ENCODE peak calls at places on chromosomes 3 and 15, in ten cellular contexts. R is HTR-8/SVneo; Y is endothelial cell; T is NCI-H187; K is H9; P is stimulated activated CD4-positive, alpha-beta T cell treated with anti-CD3 and anti-CD28 coated beads, Interleukin-12 subunit alpha, Interleukin-12 subunit beta, amount 100 ng/mL, for 4 hours; L is pulmonary artery endothelial cell; X is substantia nigra; N is fibroblast of pulmonary artery; C is NCI-H510A. I is an unnamed sample.
A peak's percentile ranks its signal among the peaks of the same experiment; 100 is the strongest.

GRCh38 chr3:115062009-115062408 is 85.1 kb downstream of the ZBTB20 start:
- DNase-seq in K (no peak), X (peak; percentile 84), N (no peak), C (no peak), Y (no peak), P (no peak), T (no peak), L (no peak), R (no peak), I (no peak)

GRCh38 chr3:180922242-180922641 is 9.8 kb downstream of the FXR1 start:
- DNase-seq in N (no peak), C (no peak), T (no peak), P (no peak), R (no peak), Y (no peak), L (no peak), X (no peak), K (no peak), I (no peak)

GRCh38 chr3:113698891-113699465 is 2.5 kb upstream of the USF3 start:
- DNase-seq in X (no peak), C (no peak), L (no peak), P (no peak), T (no peak), N (peak; percentile 14), K (peak; percentile 64), R (no peak), Y (peak; percentile 7), I (no peak)

GRCh38 chr15:70062321-70062956 is 35.3 kb downstream of the TLE3 start:
- DNase-seq in P (no peak), X (peak; percentile 70), R (no peak), K (no peak), L (no peak), C (peak; percentile 55), Y (no peak), N (peak; percentile 88), T (peak; percentile 95), I (no peak)

GRCh38 chr3:30779686-30780287 is 114.7 kb downstream of the GADL1 start:
- DNase-seq in C (no peak), P (no peak), X (no peak), N (peak; percentile 61), R (no peak), T (no peak), Y (peak; percentile 56), L (no peak), K (peak; percentile 42), I (peak; percentile 12)

GRCh38 chr15:97961067-97961954 is 808 bp downstream of the ARRDC4 start:
- DNase-seq in P (peak; percentile 4), C (peak; percentile 7), X (no peak), R (no peak), N (peak; percentile 20), T (no peak), K (peak; percentile 70), Y (peak; percentile 18), L (no peak), I (no peak)

GRCh38 chr3:24180616-24181015 is 235.5 kb downstream of the NR1D2 start:
- DNase-seq in L (no peak), P (no peak), N (no peak), C (no peak), K (no peak), Y (no peak), T (no peak), X (no peak), R (no peak), I (no peak)

GRCh38 chr3:43144811-43145490 is 39.1 kb upstream of the POMGNT2 start:
- DNase-seq in X (no peak), L (peak; percentile 15), P (no peak), N (peak; percentile 83), R (no peak), K (no peak), C (no peak), T (no peak), Y (no peak), I (no peak)

GRCh38 chr3:191982481-191982880 is 521.5 kb downstream of the PYDC2 start:
- DNase-seq in P (no peak), L (no peak), R (no peak), N (no peak), T (no peak), C (no peak), Y (no peak), X (no peak), K (no peak), I (no peak)

GRCh38 chr3:112376996-112377395 is 44.0 kb downstream of the CD200 start:
- DNase-seq in C (no peak), R (no peak), K (no peak), L (peak; percentile 67), Y (no peak), T (no peak), P (no peak), N (peak; percentile 73), X (no peak), I (no peak)

GRCh38 chr15:72483279-72483678 is 9.1 kb downstream of the ARIH1 start:
- DNase-seq in C (no peak), P (no peak), L (no peak), Y (no peak), R (no peak), X (no peak), N (no peak), T (no peak), K (no peak), I (no peak)

GRCh38 chr3:47766186-47766585 is 15.5 kb downstream of the SMARCC1 start:
- DNase-seq in R (no peak), Y (no peak), N (no peak), P (no peak), L (no peak), X (no peak), T (no peak), C (no peak), K (no peak), I (no peak)

GRCh38 chr3:15099364-15100098 is 583 bp upstream of the RBSN start:
- DNase-seq in X (no peak), Y (no peak), C (no peak), K (no peak), N (no peak), L (no peak), R (no peak), T (no peak), P (no peak), I (no peak)

GRCh38 chr3:52978109-52978754 is 67.6 kb downstream of the SFMBT1 start:
- DNase-seq in T (no peak), P (no peak), R (no peak), X (no peak), N (no peak), L (no peak), C (no peak), K (no peak), Y (no peak), I (no peak)

GRCh38 chr15:44092221-44092620 is 102.8 kb downstream of the FRMD5 start:
- DNase-seq in T (no peak), P (no peak), R (no peak), C (no peak), L (no peak), K (no peak), Y (no peak), X (no peak), N (peak; percentile 74), I (no peak)

GRCh38 chr15:26037369-26037768 is 174.2 kb upstream of the ATP10A start:
- DNase-seq in N (no peak), K (no peak), X (no peak), P (no peak), L (no peak), R (no peak), T (no peak), Y (no peak), C (no peak), I (no peak)

GRCh38 chr3:40387001-40387894 is at the start of gene ENTPD3:
- DNase-seq in N (no peak), X (no peak), L (no peak), C (peak; percentile 33), R (no peak), T (no peak), P (peak; percentile 29), Y (peak; percentile 45), K (peak; percentile 83), I (peak; percentile 17)

GRCh38 chr3:160225181-160226025 is at the start of gene C3orf80:
- DNase-seq in P (peak; percentile 37), R (peak; percentile 46), X (no peak), T (no peak), K (peak; percentile 78), Y (peak; percentile 56), C (peak; percentile 62), N (peak; percentile 36), L (no peak), I (no peak)

GRCh38 chr3:172153335-172153861 is 114.0 kb downstream of the FNDC3B start:
- DNase-seq in K (no peak), T (no peak), X (peak; percentile 71), L (peak; percentile 95), Y (peak; percentile 67), P (peak; percentile 25), R (peak; percentile 79), N (peak; percentile 98), C (no peak), I (no peak)

GRCh38 chr3:120512655-120513054 is 61.9 kb upstream of the FSTL1 start:
- DNase-seq in N (no peak), R (no peak), K (no peak), C (no peak), P (no peak), T (no peak), L (no peak), Y (no peak), X (no peak), I (no peak)

GRCh38 chr3:116770815-116771450 is 61.4 kb downstream of the TUSC7 start:
- DNase-seq in T (peak; percentile 33), P (peak; percentile 4), N (peak; percentile 85), L (peak; percentile 60), C (peak; percentile 16), X (peak; percentile 69), Y (peak; percentile 82), R (peak; percentile 17), K (peak; percentile 81), I (peak; percentile 56)

GRCh38 chr15:26729030-26729429 is 43.8 kb downstream of the GABRB3 start:
- DNase-seq in L (no peak), Y (no peak), P (no peak), X (no peak), T (no peak), K (no peak), C (no peak), R (no peak), N (no peak), I (no peak)

GRCh38 chr3:134526319-134526718 is 40.5 kb downstream of the CEP63 start:
- DNase-seq in L (no peak), R (no peak), K (no peak), Y (no peak), C (no peak), N (no peak), T (no peak), P (no peak), X (no peak), I (no peak)

GRCh38 chr15:68256675-68257450 is 20.7 kb upstream of the FEM1B start:
- DNase-seq in C (peak; percentile 66), N (peak; percentile 97), X (peak; percentile 88), L (no peak), P (peak; percentile 67), T (peak; percentile 52), R (peak; percentile 61), Y (peak; percentile 93), K (peak; percentile 96), I (peak; percentile 74)

GRCh38 chr3:149581248-149581647 is 76.6 kb downstream of the WWTR1 start:
- DNase-seq in X (no peak), K (no peak), Y (no peak), R (no peak), T (no peak), N (no peak), L (no peak), C (no peak), P (no peak), I (no peak)

GRCh38 chr15:31309893-31310606 is 16.6 kb upstream of the KLF13 start:
- DNase-seq in R (no peak), T (no peak), L (no peak), K (no peak), C (no peak), P (no peak), Y (no peak), X (no peak), N (no peak), I (no peak)

I was measured in iPS DF 19.7.